ENCODE peak calls at places on chromosome 5, in five cellular contexts. One of them, this sample, is unnamed.

GRCh38 chr5:80990527-80990926 is 30.4 kb downstream of the RASGRF2 start:
- DNase-seq in hepatocyte: no peak
- DNase-seq in esophagus squamous epithelium: no peak
- DNase-seq in GM23248: no peak
- DNase-seq in PC-3: peak; percentile 54
- DNase-seq in this sample: no peak

GRCh38 chr5:52922384-52922783 is 66.8 kb upstream of the ITGA2 start:
- DNase-seq in GM23248: peak; percentile 76
- DNase-seq in esophagus squamous epithelium: no peak
- DNase-seq in PC-3: peak; percentile 96
- DNase-seq in hepatocyte: peak; percentile 57
- DNase-seq in this sample: no peak

GRCh38 chr5:133112026-133112660 is 60.3 kb downstream of the HSPA4 start:
- DNase-seq in esophagus squamous epithelium: no peak
- DNase-seq in GM23248: no peak
- DNase-seq in PC-3: no peak
- DNase-seq in hepatocyte: no peak
- DNase-seq in this sample: no peak

GRCh38 chr5:72517961-72518690 is 10.9 kb upstream of the ZNF366 start:
- DNase-seq in PC-3: no peak
- DNase-seq in hepatocyte: no peak
- DNase-seq in GM23248: peak; percentile 72
- DNase-seq in esophagus squamous epithelium: no peak
- DNase-seq in this sample: peak; percentile 84

GRCh38 chr5:143610946-143611345 is 201.0 kb upstream of the HMHB1 start:
- DNase-seq in GM23248: no peak
- DNase-seq in hepatocyte: no peak
- DNase-seq in PC-3: no peak
- DNase-seq in esophagus squamous epithelium: no peak
- DNase-seq in this sample: no peak

GRCh38 chr5:61301345-61301744 is 30.7 kb upstream of the ZSWIM6 start:
- DNase-seq in esophagus squamous epithelium: no peak
- DNase-seq in GM23248: peak; percentile 76
- DNase-seq in hepatocyte: no peak
- DNase-seq in PC-3: no peak
- DNase-seq in this sample: no peak

GRCh38 chr5:9441610-9442009 is 104.3 kb downstream of the SEMA5A start:
- DNase-seq in PC-3: peak; percentile 33
- DNase-seq in GM23248: peak; percentile 38
- DNase-seq in esophagus squamous epithelium: no peak
- DNase-seq in hepatocyte: no peak
- DNase-seq in this sample: no peak

GRCh38 chr5:159330131-159330530 is at the start of gene IL12B:
- DNase-seq in esophagus squamous epithelium: no peak
- DNase-seq in hepatocyte: no peak
- DNase-seq in GM23248: peak; percentile 72
- DNase-seq in PC-3: peak; percentile 25
- DNase-seq in this sample: no peak

GRCh38 chr5:152606739-152607138 is 201.7 kb upstream of the NMUR2 start:
- DNase-seq in esophagus squamous epithelium: no peak
- DNase-seq in hepatocyte: no peak
- DNase-seq in PC-3: no peak
- DNase-seq in GM23248: no peak
- DNase-seq in this sample: no peak

GRCh38 chr5:124748687-124749594 is 2.5 kb upstream of the ZNF608 start:
- DNase-seq in PC-3: peak; percentile 88
- DNase-seq in GM23248: peak; percentile 80
- DNase-seq in hepatocyte: peak; percentile 92
- DNase-seq in esophagus squamous epithelium: peak; percentile 31
- DNase-seq in this sample: peak; percentile 31

GRCh38 chr5:169979871-169980270 is 424 bp downstream of the INSYN2B start:
- DNase-seq in PC-3: no peak
- DNase-seq in hepatocyte: no peak
- DNase-seq in esophagus squamous epithelium: no peak
- DNase-seq in GM23248: peak; percentile 47
- DNase-seq in this sample: no peak

GRCh38 chr5:74034738-74035137 is 408.7 kb downstream of the ARHGEF28 start:
- DNase-seq in esophagus squamous epithelium: no peak
- DNase-seq in PC-3: peak; percentile 71
- DNase-seq in hepatocyte: no peak
- DNase-seq in GM23248: peak; percentile 97
- DNase-seq in this sample: no peak

GRCh38 chr5:171405615-171406014 is 13.8 kb upstream of the FGF18 start:
- DNase-seq in PC-3: no peak
- DNase-seq in hepatocyte: no peak
- DNase-seq in GM23248: peak; percentile 63
- DNase-seq in esophagus squamous epithelium: no peak
- DNase-seq in this sample: no peak

GRCh38 chr5:156322666-156323065 is 4.3 kb upstream of the SGCD start:
- DNase-seq in GM23248: no peak
- DNase-seq in hepatocyte: no peak
- DNase-seq in PC-3: no peak
- DNase-seq in esophagus squamous epithelium: no peak
- DNase-seq in this sample: no peak

GRCh38 chr5:98638701-98639100 is 134.8 kb upstream of the RGMB start:
- DNase-seq in GM23248: peak; percentile 78
- DNase-seq in PC-3: peak; percentile 18
- DNase-seq in hepatocyte: no peak
- DNase-seq in esophagus squamous epithelium: no peak
- DNase-seq in this sample: no peak

GRCh38 chr5:34743878-34744277 is 87.8 kb downstream of the RAI14 start:
- DNase-seq in hepatocyte: peak; percentile 37
- DNase-seq in GM23248: peak; percentile 90
- DNase-seq in PC-3: no peak
- DNase-seq in esophagus squamous epithelium: no peak
- DNase-seq in this sample: no peak

GRCh38 chr5:79235578-79236363 is at the start of gene JMY:
- DNase-seq in PC-3: peak; percentile 73
- DNase-seq in esophagus squamous epithelium: peak; percentile 31
- DNase-seq in GM23248: peak; percentile 96
- DNase-seq in hepatocyte: peak; percentile 95
- DNase-seq in this sample: peak; percentile 74

GRCh38 chr5:160743027-160743426 is 109.0 kb downstream of the ATP10B start:
- DNase-seq in esophagus squamous epithelium: no peak
- DNase-seq in GM23248: no peak
- DNase-seq in hepatocyte: no peak
- DNase-seq in PC-3: no peak
- DNase-seq in this sample: no peak

GRCh38 chr5:98664736-98665135 is 108.7 kb upstream of the RGMB start:
- DNase-seq in PC-3: no peak
- DNase-seq in hepatocyte: no peak
- DNase-seq in esophagus squamous epithelium: no peak
- DNase-seq in GM23248: no peak
- DNase-seq in this sample: no peak

GRCh38 chr5:151101151-151101550 is 20.3 kb upstream of the TNIP1 start:
- DNase-seq in PC-3: no peak
- DNase-seq in esophagus squamous epithelium: no peak
- DNase-seq in hepatocyte: no peak
- DNase-seq in GM23248: no peak
- DNase-seq in this sample: no peak

GRCh38 chr5:154042751-154043150 is 4.0 kb downstream of the MFAP3 start:
- DNase-seq in hepatocyte: no peak
- DNase-seq in esophagus squamous epithelium: no peak
- DNase-seq in PC-3: no peak
- DNase-seq in GM23248: peak; percentile 55
- DNase-seq in this sample: no peak

GRCh38 chr5:50733737-50734136 is 67.3 kb downstream of the PARP8 start:
- DNase-seq in hepatocyte: no peak
- DNase-seq in GM23248: no peak
- DNase-seq in PC-3: no peak
- DNase-seq in esophagus squamous epithelium: no peak
- DNase-seq in this sample: no peak

GRCh38 chr5:150559701-150560100 is 51.8 kb downstream of the NDST1 start:
- DNase-seq in hepatocyte: no peak
- DNase-seq in esophagus squamous epithelium: no peak
- DNase-seq in PC-3: peak; percentile 23
- DNase-seq in GM23248: peak; percentile 76
- DNase-seq in this sample: no peak

GRCh38 chr5:107063511-107063910 is 607.2 kb downstream of the EFNA5 start:
- DNase-seq in hepatocyte: no peak
- DNase-seq in GM23248: peak; percentile 29
- DNase-seq in esophagus squamous epithelium: no peak
- DNase-seq in PC-3: peak; percentile 52
- DNase-seq in this sample: no peak

GRCh38 chr5:151139646-151140045 is 17.9 kb downstream of the ANXA6 start:
- DNase-seq in GM23248: no peak
- DNase-seq in hepatocyte: no peak
- DNase-seq in esophagus squamous epithelium: no peak
- DNase-seq in PC-3: no peak
- DNase-seq in this sample: no peak

GRCh38 chr5:135829179-135829578 is 5.3 kb upstream of the SLC25A48 start:
- DNase-seq in GM23248: no peak
- DNase-seq in esophagus squamous epithelium: no peak
- DNase-seq in hepatocyte: no peak
- DNase-seq in PC-3: no peak
- DNase-seq in this sample: peak; percentile 50

GRCh38 chr5:141716009-141716408 is 34.0 kb upstream of the ARAP3 start:
- DNase-seq in esophagus squamous epithelium: no peak
- DNase-seq in hepatocyte: no peak
- DNase-seq in GM23248: no peak
- DNase-seq in PC-3: peak; percentile 18
- DNase-seq in this sample: no peak

GRCh38 chr5:124034301-124034700 is 522.3 kb downstream of the CSNK1G3 start:
- DNase-seq in GM23248: no peak
- DNase-seq in hepatocyte: no peak
- DNase-seq in esophagus squamous epithelium: no peak
- DNase-seq in PC-3: no peak
- DNase-seq in this sample: no peak

DNA sequence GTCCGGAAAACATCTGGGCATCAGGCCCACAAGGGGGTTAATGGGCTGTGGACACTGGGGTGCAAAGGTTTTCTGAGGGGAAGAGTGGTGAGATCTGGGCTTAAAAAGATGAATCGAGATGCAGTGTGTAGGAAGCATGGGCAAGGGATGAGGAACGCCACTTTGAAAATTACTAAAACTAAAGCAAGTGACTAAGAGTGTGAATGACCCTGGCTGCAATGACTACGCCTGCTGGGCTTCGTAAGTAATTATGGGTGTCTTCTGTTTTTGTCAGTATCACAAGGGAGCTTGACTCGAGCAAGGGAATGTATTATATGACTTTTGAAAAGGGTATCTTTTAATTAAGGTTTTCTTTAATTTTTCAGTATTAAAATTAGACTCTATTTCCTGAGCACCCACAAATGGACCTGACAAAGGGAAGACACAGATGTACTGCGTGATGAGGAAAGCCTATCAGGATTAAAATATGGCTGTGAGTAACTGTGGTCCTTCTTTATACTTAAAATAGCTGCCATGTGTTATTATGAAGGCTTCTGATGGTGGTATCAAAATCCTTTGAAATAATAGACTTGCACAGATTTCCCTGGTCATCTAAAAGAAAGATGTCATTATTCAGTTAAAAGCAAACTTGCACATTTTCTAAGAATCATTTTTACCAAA is 4.2 kb downstream of the CTXN3 start:
- DNase-seq in hepatocyte: no peak
- DNase-seq in PC-3: no peak
- DNase-seq in GM23248: no peak
- DNase-seq in esophagus squamous epithelium: no peak
- DNase-seq in this sample: no peak
- H3K27ac ChIP-seq in hepatocyte: no peak overlapping the region
- H3K27ac ChIP-seq in PC-3: no peak overlapping the region
- H3K27ac ChIP-seq in GM23248: no peak overlapping the region
- H3K27ac ChIP-seq in esophagus squamous epithelium: no peak overlapping the region
- H3K27ac ChIP-seq in this sample: no peak overlapping the region

DNA sequence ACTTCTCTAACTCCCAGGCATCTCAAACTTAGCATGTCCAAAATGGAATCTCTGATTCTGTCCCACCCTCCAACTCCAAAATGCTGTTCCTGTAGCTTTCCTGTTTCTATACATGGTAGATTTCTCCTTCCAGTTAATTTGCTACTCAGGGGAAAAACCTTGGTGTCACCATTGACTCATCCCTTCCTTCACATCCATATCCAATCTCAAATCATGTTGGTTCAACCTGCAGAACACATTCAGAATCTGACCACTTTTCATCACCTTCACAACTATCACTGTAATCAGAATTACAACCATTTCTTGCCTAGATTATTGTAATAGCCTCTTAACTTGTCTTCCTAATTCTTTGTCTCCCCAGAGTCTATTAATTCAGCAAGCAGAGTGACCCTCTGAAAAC is 10.8 kb downstream of the RIOK2 start:
- DNase-seq in GM23248: peak; percentile 14
- DNase-seq in PC-3: no peak
- DNase-seq in hepatocyte: no peak
- DNase-seq in esophagus squamous epithelium: no peak
- DNase-seq in this sample: no peak
- H3K36me3 ChIP-seq in GM23248: peaks cover 93% of the 10 kb centered on the region
- H3K36me3 ChIP-seq in PC-3: peaks cover 68% of the 10 kb centered on the region
- H3K36me3 ChIP-seq in hepatocyte: no peaks in the 10 kb centered on the region
- H3K36me3 ChIP-seq in esophagus squamous epithelium: peaks cover 100% of the 10 kb centered on the region
- H3K36me3 ChIP-seq in this sample: peaks cover 83% of the 10 kb centered on the region

GRCh38 chr5:67004730-67005350 is 191.8 kb downstream of the CD180 start:
- DNase-seq in PC-3: no peak
- DNase-seq in esophagus squamous epithelium: no peak
- DNase-seq in GM23248: no peak
- DNase-seq in hepatocyte: no peak
- DNase-seq in this sample: no peak

GRCh38 chr5:67009028-67009427 is 187.6 kb downstream of the CD180 start:
- DNase-seq in GM23248: no peak
- DNase-seq in esophagus squamous epithelium: no peak
- DNase-seq in hepatocyte: no peak
- DNase-seq in PC-3: peak; percentile 80
- DNase-seq in this sample: no peak

GRCh38 chr5:67003373-67003905 is 193.2 kb downstream of the CD180 start:
- DNase-seq in esophagus squamous epithelium: no peak
- DNase-seq in GM23248: no peak
- DNase-seq in PC-3: no peak
- DNase-seq in hepatocyte: no peak
- DNase-seq in this sample: no peak

GRCh38 chr5:67003906-67004729 is 192.5 kb downstream of the CD180 start:
- DNase-seq in esophagus squamous epithelium: peak; percentile 44
- DNase-seq in PC-3: peak; percentile 88
- DNase-seq in hepatocyte: peak; percentile 91
- DNase-seq in GM23248: peak; percentile 80
- DNase-seq in this sample: peak; percentile 67

GRCh38 chr5:67006152-67006848 is 190.3 kb downstream of the CD180 start:
- DNase-seq in PC-3: no peak
- DNase-seq in GM23248: no peak
- DNase-seq in esophagus squamous epithelium: no peak
- DNase-seq in hepatocyte: no peak
- DNase-seq in this sample: no peak
- H3K4me1 ChIP-seq in PC-3: peaks cover 67% of the 10 kb centered on the region
- H3K4me1 ChIP-seq in GM23248: peaks cover 24% of the 10 kb centered on the region
- H3K4me1 ChIP-seq in esophagus squamous epithelium: peaks cover 14% of the 10 kb centered on the region
- H3K4me1 ChIP-seq in hepatocyte: peaks cover 39% of the 10 kb centered on the region
- H3K4me1 ChIP-seq in this sample: peaks cover 43% of the 10 kb centered on the region

DNA sequence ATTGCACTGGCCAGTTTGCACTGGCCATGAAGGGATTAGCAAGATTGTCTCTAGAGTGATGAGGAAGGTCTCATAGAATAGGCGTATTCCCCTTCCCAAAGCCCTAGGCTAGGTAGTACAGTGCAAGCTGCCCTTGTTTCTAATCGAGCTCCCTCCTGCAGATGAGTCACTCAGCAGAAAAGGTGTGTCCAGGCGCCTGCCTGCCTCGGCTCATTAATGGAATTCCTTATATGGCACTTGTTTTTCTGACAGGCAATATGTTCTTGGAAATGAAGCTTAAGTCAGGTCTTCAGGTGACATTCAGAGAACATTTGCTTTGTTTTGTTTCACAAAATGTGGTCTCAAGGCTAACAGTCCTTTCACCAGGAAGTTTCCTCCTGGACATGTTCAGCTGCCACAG is 281.2 kb upstream of the MAP3K1 start:
- DNase-seq in GM23248: peak; percentile 8
- DNase-seq in hepatocyte: peak; percentile 80
- DNase-seq in PC-3: peak; percentile 58
- DNase-seq in esophagus squamous epithelium: no peak
- DNase-seq in this sample: no peak
- H3K27ac ChIP-seq in GM23248: no peak overlapping the region
- H3K27ac ChIP-seq in hepatocyte: peak overlapping the region; percentile 93
- H3K27ac ChIP-seq in PC-3: no peak overlapping the region
- H3K27ac ChIP-seq in esophagus squamous epithelium: peak overlapping the region; percentile 84
- H3K27ac ChIP-seq in this sample: no peak overlapping the region

This sample was measured in ascending aorta.